ENCODE peak calls at places on chromosomes 7 and 10, in ten cellular contexts. One of them, this sample, is unnamed.

GRCh38 chr10:63769367-63769766 is 248.2 kb downstream of the REEP3 start:
- DNase-seq in stimulated activated CD4-positive, alpha-beta T cell treated with anti-CD3 and anti-CD28 coated beads, Interleukin-1b, Interleukin-23, amount 100 ng/mL, for 24 hours: no peak
- DNase-seq in NCI-H510A: no peak
- DNase-seq in MCF 10A: no peak
- DNase-seq in ovary: no peak
- DNase-seq in NCI-H1436: no peak
- DNase-seq in GOT3: no peak
- DNase-seq in skeletal muscle cell: no peak
- DNase-seq in GM12865: no peak
- DNase-seq in effector memory CD4-positive, alpha-beta T cell: no peak
- DNase-seq in this sample: no peak

GRCh38 chr10:131246089-131246488 is 65.4 kb downstream of the TCERG1L start:
- DNase-seq in stimulated activated CD4-positive, alpha-beta T cell treated with anti-CD3 and anti-CD28 coated beads, Interleukin-1b, Interleukin-23, amount 100 ng/mL, for 24 hours: no peak
- DNase-seq in NCI-H510A: no peak
- DNase-seq in MCF 10A: no peak
- DNase-seq in ovary: no peak
- DNase-seq in NCI-H1436: no peak
- DNase-seq in GOT3: no peak
- DNase-seq in skeletal muscle cell: no peak
- DNase-seq in GM12865: no peak
- DNase-seq in effector memory CD4-positive, alpha-beta T cell: no peak
- DNase-seq in this sample: no peak

GRCh38 chr7:142025896-142026295 is 30.2 kb downstream of the MGAM start:
- DNase-seq in stimulated activated CD4-positive, alpha-beta T cell treated with anti-CD3 and anti-CD28 coated beads, Interleukin-1b, Interleukin-23, amount 100 ng/mL, for 24 hours: no peak
- DNase-seq in NCI-H510A: no peak
- DNase-seq in MCF 10A: peak
- DNase-seq in ovary: no peak
- DNase-seq in NCI-H1436: no peak
- DNase-seq in GOT3: no peak
- DNase-seq in skeletal muscle cell: no peak
- DNase-seq in GM12865: no peak
- DNase-seq in effector memory CD4-positive, alpha-beta T cell: no peak
- DNase-seq in this sample: no peak

GRCh38 chr10:3241128-3242057 is 68.8 kb upstream of the PITRM1 start:
- DNase-seq in stimulated activated CD4-positive, alpha-beta T cell treated with anti-CD3 and anti-CD28 coated beads, Interleukin-1b, Interleukin-23, amount 100 ng/mL, for 24 hours: no peak
- DNase-seq in NCI-H510A: no peak
- DNase-seq in MCF 10A: no peak
- DNase-seq in ovary: no peak
- DNase-seq in NCI-H1436: no peak
- DNase-seq in GOT3: no peak
- DNase-seq in skeletal muscle cell: no peak
- DNase-seq in GM12865: no peak
- DNase-seq in effector memory CD4-positive, alpha-beta T cell: no peak
- DNase-seq in this sample: no peak

GRCh38 chr10:124049484-124049883 is 43.9 kb downstream of the CHST15 start:
- DNase-seq in stimulated activated CD4-positive, alpha-beta T cell treated with anti-CD3 and anti-CD28 coated beads, Interleukin-1b, Interleukin-23, amount 100 ng/mL, for 24 hours: no peak
- DNase-seq in NCI-H510A: no peak
- DNase-seq in MCF 10A: peak
- DNase-seq in ovary: no peak
- DNase-seq in NCI-H1436: no peak
- DNase-seq in GOT3: no peak
- DNase-seq in skeletal muscle cell: no peak
- DNase-seq in GM12865: no peak
- DNase-seq in effector memory CD4-positive, alpha-beta T cell: no peak
- DNase-seq in this sample: no peak

GRCh38 chr7:151704284-151704968 is 172.5 kb downstream of the PRKAG2 start:
- DNase-seq in stimulated activated CD4-positive, alpha-beta T cell treated with anti-CD3 and anti-CD28 coated beads, Interleukin-1b, Interleukin-23, amount 100 ng/mL, for 24 hours: no peak
- DNase-seq in NCI-H510A: no peak
- DNase-seq in MCF 10A: no peak
- DNase-seq in ovary: no peak
- DNase-seq in NCI-H1436: no peak
- DNase-seq in GOT3: no peak
- DNase-seq in skeletal muscle cell: no peak
- DNase-seq in GM12865: no peak
- DNase-seq in effector memory CD4-positive, alpha-beta T cell: no peak
- DNase-seq in this sample: no peak

GRCh38 chr7:67937717-67938191 is 941.1 kb downstream of the TYW1 start:
- DNase-seq in stimulated activated CD4-positive, alpha-beta T cell treated with anti-CD3 and anti-CD28 coated beads, Interleukin-1b, Interleukin-23, amount 100 ng/mL, for 24 hours: no peak
- DNase-seq in NCI-H510A: no peak
- DNase-seq in MCF 10A: no peak
- DNase-seq in ovary: peak
- DNase-seq in NCI-H1436: no peak
- DNase-seq in GOT3: no peak
- DNase-seq in skeletal muscle cell: peak
- DNase-seq in GM12865: no peak
- DNase-seq in effector memory CD4-positive, alpha-beta T cell: no peak
- DNase-seq in this sample: no peak

GRCh38 chr10:66649626-66650025 is 276.2 kb upstream of the LRRTM3 start:
- DNase-seq in stimulated activated CD4-positive, alpha-beta T cell treated with anti-CD3 and anti-CD28 coated beads, Interleukin-1b, Interleukin-23, amount 100 ng/mL, for 24 hours: no peak
- DNase-seq in NCI-H510A: no peak
- DNase-seq in MCF 10A: no peak
- DNase-seq in ovary: no peak
- DNase-seq in NCI-H1436: no peak
- DNase-seq in GOT3: no peak
- DNase-seq in skeletal muscle cell: no peak
- DNase-seq in GM12865: no peak
- DNase-seq in effector memory CD4-positive, alpha-beta T cell: no peak
- DNase-seq in this sample: no peak

GRCh38 chr10:110042181-110042580 is 34.4 kb downstream of the ADD3 start:
- DNase-seq in stimulated activated CD4-positive, alpha-beta T cell treated with anti-CD3 and anti-CD28 coated beads, Interleukin-1b, Interleukin-23, amount 100 ng/mL, for 24 hours: no peak
- DNase-seq in NCI-H510A: no peak
- DNase-seq in MCF 10A: no peak
- DNase-seq in ovary: no peak
- DNase-seq in NCI-H1436: no peak
- DNase-seq in GOT3: no peak
- DNase-seq in skeletal muscle cell: no peak
- DNase-seq in GM12865: no peak
- DNase-seq in effector memory CD4-positive, alpha-beta T cell: no peak
- DNase-seq in this sample: no peak

GRCh38 chr7:92534572-92534971 is 6.0 kb downstream of the RBM48 start:
- DNase-seq in stimulated activated CD4-positive, alpha-beta T cell treated with anti-CD3 and anti-CD28 coated beads, Interleukin-1b, Interleukin-23, amount 100 ng/mL, for 24 hours: no peak
- DNase-seq in NCI-H510A: no peak
- DNase-seq in MCF 10A: no peak
- DNase-seq in ovary: no peak
- DNase-seq in NCI-H1436: no peak
- DNase-seq in GOT3: no peak
- DNase-seq in skeletal muscle cell: no peak
- DNase-seq in GM12865: no peak
- DNase-seq in effector memory CD4-positive, alpha-beta T cell: no peak
- DNase-seq in this sample: no peak

GRCh38 chr7:90804370-90804769 is 208.2 kb downstream of the CDK14 start:
- DNase-seq in stimulated activated CD4-positive, alpha-beta T cell treated with anti-CD3 and anti-CD28 coated beads, Interleukin-1b, Interleukin-23, amount 100 ng/mL, for 24 hours: no peak
- DNase-seq in NCI-H510A: no peak
- DNase-seq in MCF 10A: no peak
- DNase-seq in ovary: no peak
- DNase-seq in NCI-H1436: no peak
- DNase-seq in GOT3: no peak
- DNase-seq in skeletal muscle cell: no peak
- DNase-seq in GM12865: no peak
- DNase-seq in effector memory CD4-positive, alpha-beta T cell: no peak
- DNase-seq in this sample: no peak

GRCh38 chr7:155181768-155182167 is 111.6 kb downstream of the HTR5A start:
- DNase-seq in stimulated activated CD4-positive, alpha-beta T cell treated with anti-CD3 and anti-CD28 coated beads, Interleukin-1b, Interleukin-23, amount 100 ng/mL, for 24 hours: no peak
- DNase-seq in NCI-H510A: no peak
- DNase-seq in MCF 10A: no peak
- DNase-seq in ovary: no peak
- DNase-seq in NCI-H1436: no peak
- DNase-seq in GOT3: no peak
- DNase-seq in skeletal muscle cell: no peak
- DNase-seq in GM12865: no peak
- DNase-seq in effector memory CD4-positive, alpha-beta T cell: no peak
- DNase-seq in this sample: no peak

GRCh38 chr10:4684434-4684833 is 141.6 kb upstream of the AKR1E2 start:
- DNase-seq in stimulated activated CD4-positive, alpha-beta T cell treated with anti-CD3 and anti-CD28 coated beads, Interleukin-1b, Interleukin-23, amount 100 ng/mL, for 24 hours: no peak
- DNase-seq in NCI-H510A: no peak
- DNase-seq in MCF 10A: peak
- DNase-seq in ovary: no peak
- DNase-seq in NCI-H1436: no peak
- DNase-seq in GOT3: no peak
- DNase-seq in skeletal muscle cell: no peak
- DNase-seq in GM12865: no peak
- DNase-seq in effector memory CD4-positive, alpha-beta T cell: no peak
- DNase-seq in this sample: no peak

GRCh38 chr10:4370376-4370775 is 455.6 kb upstream of the AKR1E2 start:
- DNase-seq in stimulated activated CD4-positive, alpha-beta T cell treated with anti-CD3 and anti-CD28 coated beads, Interleukin-1b, Interleukin-23, amount 100 ng/mL, for 24 hours: no peak
- DNase-seq in NCI-H510A: no peak
- DNase-seq in MCF 10A: no peak
- DNase-seq in ovary: no peak
- DNase-seq in NCI-H1436: no peak
- DNase-seq in GOT3: no peak
- DNase-seq in skeletal muscle cell: no peak
- DNase-seq in GM12865: no peak
- DNase-seq in effector memory CD4-positive, alpha-beta T cell: no peak
- DNase-seq in this sample: no peak

GRCh38 chr10:59839576-59839975 is 66.8 kb downstream of the CCDC6 start:
- DNase-seq in stimulated activated CD4-positive, alpha-beta T cell treated with anti-CD3 and anti-CD28 coated beads, Interleukin-1b, Interleukin-23, amount 100 ng/mL, for 24 hours: no peak
- DNase-seq in NCI-H510A: no peak
- DNase-seq in MCF 10A: peak
- DNase-seq in ovary: no peak
- DNase-seq in NCI-H1436: no peak
- DNase-seq in GOT3: no peak
- DNase-seq in skeletal muscle cell: no peak
- DNase-seq in GM12865: no peak
- DNase-seq in effector memory CD4-positive, alpha-beta T cell: no peak
- DNase-seq in this sample: no peak

GRCh38 chr7:92834661-92835139 is 1.7 kb downstream of the CDK6 start:
- DNase-seq in stimulated activated CD4-positive, alpha-beta T cell treated with anti-CD3 and anti-CD28 coated beads, Interleukin-1b, Interleukin-23, amount 100 ng/mL, for 24 hours: no peak
- DNase-seq in NCI-H510A: no peak
- DNase-seq in MCF 10A: peak
- DNase-seq in ovary: peak
- DNase-seq in NCI-H1436: no peak
- DNase-seq in GOT3: no peak
- DNase-seq in skeletal muscle cell: no peak
- DNase-seq in GM12865: peak
- DNase-seq in effector memory CD4-positive, alpha-beta T cell: no peak
- DNase-seq in this sample: no peak

GRCh38 chr10:29479081-29479917 is 155.5 kb downstream of the SVIL start:
- DNase-seq in stimulated activated CD4-positive, alpha-beta T cell treated with anti-CD3 and anti-CD28 coated beads, Interleukin-1b, Interleukin-23, amount 100 ng/mL, for 24 hours: no peak
- DNase-seq in NCI-H510A: peak
- DNase-seq in MCF 10A: peak
- DNase-seq in ovary: no peak
- DNase-seq in NCI-H1436: peak
- DNase-seq in GOT3: no peak
- DNase-seq in skeletal muscle cell: peak
- DNase-seq in GM12865: peak
- DNase-seq in effector memory CD4-positive, alpha-beta T cell: no peak
- DNase-seq in this sample: no peak

GRCh38 chr7:47588704-47589225 is 6.9 kb upstream of the TNS3 start:
- DNase-seq in stimulated activated CD4-positive, alpha-beta T cell treated with anti-CD3 and anti-CD28 coated beads, Interleukin-1b, Interleukin-23, amount 100 ng/mL, for 24 hours: no peak
- DNase-seq in NCI-H510A: no peak
- DNase-seq in MCF 10A: no peak
- DNase-seq in ovary: no peak
- DNase-seq in NCI-H1436: no peak
- DNase-seq in GOT3: no peak
- DNase-seq in skeletal muscle cell: no peak
- DNase-seq in GM12865: no peak
- DNase-seq in effector memory CD4-positive, alpha-beta T cell: no peak
- DNase-seq in this sample: no peak

GRCh38 chr10:133013478-133013877 is 71.1 kb upstream of the CFAP46 start:
- DNase-seq in stimulated activated CD4-positive, alpha-beta T cell treated with anti-CD3 and anti-CD28 coated beads, Interleukin-1b, Interleukin-23, amount 100 ng/mL, for 24 hours: no peak
- DNase-seq in NCI-H510A: no peak
- DNase-seq in MCF 10A: no peak
- DNase-seq in ovary: no peak
- DNase-seq in NCI-H1436: no peak
- DNase-seq in GOT3: no peak
- DNase-seq in skeletal muscle cell: no peak
- DNase-seq in GM12865: no peak
- DNase-seq in effector memory CD4-positive, alpha-beta T cell: no peak
- DNase-seq in this sample: no peak

GRCh38 chr10:86520871-86521619 is 547 bp downstream of the WAPL start:
- DNase-seq in stimulated activated CD4-positive, alpha-beta T cell treated with anti-CD3 and anti-CD28 coated beads, Interleukin-1b, Interleukin-23, amount 100 ng/mL, for 24 hours: no peak
- DNase-seq in NCI-H510A: peak
- DNase-seq in MCF 10A: peak
- DNase-seq in ovary: peak
- DNase-seq in NCI-H1436: no peak
- DNase-seq in GOT3: no peak
- DNase-seq in skeletal muscle cell: no peak
- DNase-seq in GM12865: peak
- DNase-seq in effector memory CD4-positive, alpha-beta T cell: peak
- DNase-seq in this sample: no peak

GRCh38 chr7:158228131-158228530 is 359.5 kb downstream of the PTPRN2 start:
- DNase-seq in stimulated activated CD4-positive, alpha-beta T cell treated with anti-CD3 and anti-CD28 coated beads, Interleukin-1b, Interleukin-23, amount 100 ng/mL, for 24 hours: no peak
- DNase-seq in NCI-H510A: no peak
- DNase-seq in MCF 10A: no peak
- DNase-seq in ovary: no peak
- DNase-seq in NCI-H1436: no peak
- DNase-seq in GOT3: no peak
- DNase-seq in skeletal muscle cell: no peak
- DNase-seq in GM12865: no peak
- DNase-seq in effector memory CD4-positive, alpha-beta T cell: no peak
- DNase-seq in this sample: no peak

GRCh38 chr10:62511656-62512055 is 137.5 kb downstream of the ZNF365 start:
- DNase-seq in stimulated activated CD4-positive, alpha-beta T cell treated with anti-CD3 and anti-CD28 coated beads, Interleukin-1b, Interleukin-23, amount 100 ng/mL, for 24 hours: no peak
- DNase-seq in NCI-H510A: no peak
- DNase-seq in MCF 10A: no peak
- DNase-seq in ovary: no peak
- DNase-seq in NCI-H1436: no peak
- DNase-seq in GOT3: no peak
- DNase-seq in skeletal muscle cell: no peak
- DNase-seq in GM12865: peak
- DNase-seq in effector memory CD4-positive, alpha-beta T cell: no peak
- DNase-seq in this sample: no peak

This sample was measured in NCI-H187.